ENCODE peak calls at places on chromosomes 12 and 14, in nine cellular contexts. M is stimulated activated CD8-positive, alpha-beta memory T cell treated with anti-CD3 and anti-CD28 coated beads, Interleukin-2, amount 100 ng/mL, for 1 hour; U is foreskin keratinocyte; V is hepatocyte; D is fibroblast of villous mesenchyme; C is aorta; T is kidney tubule cell; W is activated gamma-delta T cell treated with Interleukin-2 at 50 U/mL for 16 hours; L is progenitor cell of endocrine pancreas. B is an unnamed sample.

GRCh38 chr12:132176358-132176919 is 32.2 kb downstream of the NOC4L start:
- DNase-seq in M (no peak), U (no peak), V (no peak), D (no peak), C (peak; percentile 24), T (no peak), W (no peak), L (no peak), B (no peak)

GRCh38 chr14:77409131-77409533 is 14.2 kb downstream of the NOXRED1 start:
- DNase-seq in M (no peak), U (no peak), V (peak; percentile 37), D (no peak), C (no peak), T (peak; percentile 18), W (no peak), L (no peak), B (no peak)

GRCh38 chr12:102426599-102427541 is 53.5 kb downstream of the IGF1 start:
- DNase-seq in M (no peak), U (no peak), V (no peak), D (no peak), C (peak; percentile 29), T (peak; percentile 10), W (no peak), L (no peak), B (no peak)

GRCh38 chr12:5713599-5714001 is 231.5 kb downstream of the ANO2 start:
- DNase-seq in M (no peak), U (no peak), V (no peak), D (no peak), C (no peak), T (no peak), W (no peak), L (no peak), B (no peak)

GRCh38 chr12:110280784-110281548 is at the start of gene ATP2A2:
- DNase-seq in M (peak; percentile 77), U (no peak), V (peak; percentile 98), D (peak; percentile 87), C (peak; percentile 94), T (peak; percentile 94), W (peak; percentile 87), L (peak; percentile 74), B (peak; percentile 90)

GRCh38 chr12:13530966-13531365 is 334.4 kb downstream of the EMP1 start:
- DNase-seq in M (no peak), U (no peak), V (no peak), D (no peak), C (no peak), T (no peak), W (no peak), L (no peak), B (no peak)

GRCh38 chr14:31835049-31835448 is 242.1 kb upstream of the ARHGAP5 start:
- DNase-seq in M (no peak), U (no peak), V (no peak), D (no peak), C (no peak), T (no peak), W (no peak), L (no peak), B (no peak)

GRCh38 chr14:76918176-76918750 is 92.1 kb downstream of the LRRC74A start:
- DNase-seq in M (no peak), U (no peak), V (peak; percentile 75), D (peak; percentile 79), C (peak; percentile 88), T (no peak), W (no peak), L (no peak), B (no peak)

GRCh38 chr14:61498811-61499210 is 177.4 kb downstream of the PRKCH start:
- DNase-seq in M (no peak), U (no peak), V (no peak), D (peak; percentile 72), C (no peak), T (peak; percentile 50), W (no peak), L (no peak), B (no peak)